ENCODE peak calls at places on chromosomes 12 and 14, in nine cellular contexts. One of them, this sample, is unnamed.

GRCh38 chr12:113066806-113067400 is 10.4 kb downstream of the DTX1 start:
- DNase-seq in pancreas: no peak
- DNase-seq in astrocyte of the cerebellum: no peak
- DNase-seq in WERI-Rb-1: no peak
- DNase-seq in BE2C: no peak
- DNase-seq in sigmoid colon: no peak
- DNase-seq in neural progenitor cell: no peak
- DNase-seq in A549: no peak
- DNase-seq in dorsolateral prefrontal cortex: peak
- DNase-seq in this sample: no peak

GRCh38 chr12:2958432-2959193 is 584 bp upstream of the TEAD4 start:
- DNase-seq in WERI-Rb-1: peak
- DNase-seq in astrocyte of the cerebellum: no peak
- DNase-seq in sigmoid colon: peak
- DNase-seq in pancreas: peak
- DNase-seq in BE2C: no peak
- DNase-seq in A549: peak
- DNase-seq in neural progenitor cell: peak
- DNase-seq in dorsolateral prefrontal cortex: no peak
- DNase-seq in this sample: no peak

GRCh38 chr14:88322505-88323085 is 474 bp downstream of the KCNK10 start:
- DNase-seq in neural progenitor cell: peak
- DNase-seq in dorsolateral prefrontal cortex: peak
- DNase-seq in BE2C: no peak
- DNase-seq in sigmoid colon: no peak
- DNase-seq in A549: no peak
- DNase-seq in WERI-Rb-1: no peak
- DNase-seq in pancreas: no peak
- DNase-seq in astrocyte of the cerebellum: no peak
- DNase-seq in this sample: no peak

GRCh38 chr12:104482748-104483147 is 26.0 kb downstream of the CHST11 start:
- DNase-seq in dorsolateral prefrontal cortex: no peak
- DNase-seq in sigmoid colon: no peak
- DNase-seq in A549: no peak
- DNase-seq in neural progenitor cell: no peak
- DNase-seq in astrocyte of the cerebellum: no peak
- DNase-seq in BE2C: no peak
- DNase-seq in WERI-Rb-1: no peak
- DNase-seq in pancreas: no peak
- DNase-seq in this sample: no peak

GRCh38 chr12:89571481-89572190 is 45.8 kb upstream of the POC1B start:
- DNase-seq in neural progenitor cell: no peak
- DNase-seq in sigmoid colon: no peak
- DNase-seq in A549: no peak
- DNase-seq in WERI-Rb-1: no peak
- DNase-seq in pancreas: no peak
- DNase-seq in astrocyte of the cerebellum: peak
- DNase-seq in BE2C: no peak
- DNase-seq in dorsolateral prefrontal cortex: no peak
- DNase-seq in this sample: peak

GRCh38 chr12:542290-543113 is 82.8 kb downstream of the B4GALNT3 start:
- DNase-seq in WERI-Rb-1: peak
- DNase-seq in pancreas: no peak
- DNase-seq in neural progenitor cell: peak
- DNase-seq in BE2C: no peak
- DNase-seq in A549: no peak
- DNase-seq in dorsolateral prefrontal cortex: no peak
- DNase-seq in sigmoid colon: no peak
- DNase-seq in astrocyte of the cerebellum: no peak
- DNase-seq in this sample: no peak

GRCh38 chr14:29242755-29243340 is 476.3 kb downstream of the FOXG1 start:
- DNase-seq in sigmoid colon: no peak
- DNase-seq in neural progenitor cell: no peak
- DNase-seq in pancreas: no peak
- DNase-seq in WERI-Rb-1: no peak
- DNase-seq in A549: no peak
- DNase-seq in astrocyte of the cerebellum: peak
- DNase-seq in BE2C: no peak
- DNase-seq in dorsolateral prefrontal cortex: no peak
- DNase-seq in this sample: no peak

GRCh38 chr12:95898081-95898480 is 39.3 kb downstream of the SNRPF start:
- DNase-seq in WERI-Rb-1: no peak
- DNase-seq in sigmoid colon: no peak
- DNase-seq in A549: no peak
- DNase-seq in astrocyte of the cerebellum: no peak
- DNase-seq in dorsolateral prefrontal cortex: no peak
- DNase-seq in pancreas: no peak
- DNase-seq in BE2C: no peak
- DNase-seq in neural progenitor cell: no peak
- DNase-seq in this sample: no peak

GRCh38 chr14:91396959-91397815 is 20.4 kb downstream of the CCDC88C start:
- DNase-seq in sigmoid colon: no peak
- DNase-seq in BE2C: no peak
- DNase-seq in astrocyte of the cerebellum: no peak
- DNase-seq in A549: no peak
- DNase-seq in WERI-Rb-1: peak
- DNase-seq in dorsolateral prefrontal cortex: no peak
- DNase-seq in neural progenitor cell: no peak
- DNase-seq in pancreas: peak
- DNase-seq in this sample: no peak

GRCh38 chr12:64373204-64373603 is 17.4 kb downstream of the C12orf56 start:
- DNase-seq in A549: no peak
- DNase-seq in astrocyte of the cerebellum: no peak
- DNase-seq in neural progenitor cell: no peak
- DNase-seq in pancreas: no peak
- DNase-seq in dorsolateral prefrontal cortex: no peak
- DNase-seq in WERI-Rb-1: no peak
- DNase-seq in sigmoid colon: no peak
- DNase-seq in BE2C: no peak
- DNase-seq in this sample: no peak

GRCh38 chr12:85874064-85874463 is at the start of gene NTS:
- DNase-seq in astrocyte of the cerebellum: no peak
- DNase-seq in A549: no peak
- DNase-seq in dorsolateral prefrontal cortex: no peak
- DNase-seq in BE2C: no peak
- DNase-seq in neural progenitor cell: peak
- DNase-seq in pancreas: no peak
- DNase-seq in WERI-Rb-1: no peak
- DNase-seq in sigmoid colon: no peak
- DNase-seq in this sample: no peak

GRCh38 chr12:131808744-131809371 is 19.3 kb upstream of the MMP17 start:
- DNase-seq in A549: no peak
- DNase-seq in BE2C: no peak
- DNase-seq in WERI-Rb-1: no peak
- DNase-seq in sigmoid colon: no peak
- DNase-seq in neural progenitor cell: no peak
- DNase-seq in astrocyte of the cerebellum: no peak
- DNase-seq in dorsolateral prefrontal cortex: no peak
- DNase-seq in pancreas: no peak
- DNase-seq in this sample: no peak

GRCh38 chr12:77324763-77325468 is 259.5 kb upstream of the E2F7 start:
- DNase-seq in sigmoid colon: peak
- DNase-seq in dorsolateral prefrontal cortex: peak
- DNase-seq in pancreas: peak
- DNase-seq in A549: peak
- DNase-seq in astrocyte of the cerebellum: no peak
- DNase-seq in neural progenitor cell: peak
- DNase-seq in BE2C: peak
- DNase-seq in WERI-Rb-1: peak
- DNase-seq in this sample: no peak

GRCh38 chr14:63992858-63993257 is 140.1 kb downstream of the SYNE2 start:
- DNase-seq in neural progenitor cell: no peak
- DNase-seq in sigmoid colon: no peak
- DNase-seq in WERI-Rb-1: no peak
- DNase-seq in pancreas: no peak
- DNase-seq in dorsolateral prefrontal cortex: no peak
- DNase-seq in A549: no peak
- DNase-seq in astrocyte of the cerebellum: no peak
- DNase-seq in BE2C: no peak
- DNase-seq in this sample: no peak

GRCh38 chr12:49295087-49296001 is at the start of gene PRPH:
- DNase-seq in sigmoid colon: peak
- DNase-seq in A549: no peak
- DNase-seq in neural progenitor cell: peak
- DNase-seq in pancreas: peak
- DNase-seq in WERI-Rb-1: no peak
- DNase-seq in astrocyte of the cerebellum: no peak
- DNase-seq in BE2C: peak
- DNase-seq in dorsolateral prefrontal cortex: no peak
- DNase-seq in this sample: no peak

DNA sequence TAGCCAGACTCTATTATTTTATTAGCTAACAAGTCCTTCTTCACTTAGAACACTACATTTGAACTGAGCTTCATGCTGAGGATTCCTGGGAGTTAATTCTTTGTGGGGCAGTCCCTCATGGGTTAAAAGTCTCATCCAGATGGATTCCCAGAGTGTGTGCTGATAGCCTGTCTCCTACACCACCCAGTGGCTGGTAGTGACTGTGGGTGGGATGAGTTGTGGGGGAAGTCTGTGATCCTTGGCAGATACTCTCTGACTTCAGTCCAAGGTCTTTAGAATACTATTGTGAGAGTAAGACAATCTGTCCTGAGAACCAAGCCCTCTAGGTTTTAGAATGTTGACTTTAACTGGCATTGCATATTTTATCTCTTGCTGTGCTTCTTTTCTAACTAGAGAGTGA is 37.2 kb downstream of the AKAP6 start:
- DNase-seq in neural progenitor cell: peak
- DNase-seq in BE2C: peak
- DNase-seq in dorsolateral prefrontal cortex: peak
- DNase-seq in sigmoid colon: no peak
- DNase-seq in A549: no peak
- DNase-seq in astrocyte of the cerebellum: peak
- DNase-seq in WERI-Rb-1: peak
- DNase-seq in pancreas: no peak
- DNase-seq in this sample: no peak
- TF ChIP-seq CTCF in neural progenitor cell: peak
- TF ChIP-seq CTCF in BE2C: peak
- TF ChIP-seq CTCF in dorsolateral prefrontal cortex: no peak
- TF ChIP-seq CTCF in sigmoid colon: no peak
- TF ChIP-seq CTCF in A549: no peak
- TF ChIP-seq CTCF in astrocyte of the cerebellum: peak
- TF ChIP-seq CTCF in WERI-Rb-1: peak
- TF ChIP-seq CTCF in pancreas: no peak
- TF ChIP-seq CTCF in this sample: peak

GRCh38 chr14:67719866-67720265 is 18.2 kb downstream of the RDH12 start:
- DNase-seq in WERI-Rb-1: no peak
- DNase-seq in astrocyte of the cerebellum: no peak
- DNase-seq in dorsolateral prefrontal cortex: no peak
- DNase-seq in BE2C: no peak
- DNase-seq in A549: no peak
- DNase-seq in pancreas: no peak
- DNase-seq in sigmoid colon: no peak
- DNase-seq in neural progenitor cell: no peak
- DNase-seq in this sample: no peak

GRCh38 chr14:67721851-67722250 is 20.2 kb downstream of the RDH12 start:
- DNase-seq in sigmoid colon: no peak
- DNase-seq in BE2C: no peak
- DNase-seq in A549: no peak
- DNase-seq in astrocyte of the cerebellum: no peak
- DNase-seq in neural progenitor cell: no peak
- DNase-seq in pancreas: no peak
- DNase-seq in WERI-Rb-1: no peak
- DNase-seq in dorsolateral prefrontal cortex: no peak
- DNase-seq in this sample: no peak

GRCh38 chr14:67718265-67718664 is 16.6 kb downstream of the RDH12 start:
- DNase-seq in A549: no peak
- DNase-seq in WERI-Rb-1: no peak
- DNase-seq in neural progenitor cell: no peak
- DNase-seq in sigmoid colon: no peak
- DNase-seq in pancreas: no peak
- DNase-seq in astrocyte of the cerebellum: no peak
- DNase-seq in BE2C: no peak
- DNase-seq in dorsolateral prefrontal cortex: no peak
- DNase-seq in this sample: no peak

GRCh38 chr14:67725171-67725570 is 23.5 kb downstream of the RDH12 start:
- DNase-seq in astrocyte of the cerebellum: no peak
- DNase-seq in neural progenitor cell: no peak
- DNase-seq in dorsolateral prefrontal cortex: no peak
- DNase-seq in sigmoid colon: no peak
- DNase-seq in A549: no peak
- DNase-seq in WERI-Rb-1: no peak
- DNase-seq in BE2C: no peak
- DNase-seq in pancreas: no peak
- DNase-seq in this sample: no peak

GRCh38 chr14:67722293-67722692 is 20.6 kb downstream of the RDH12 start:
- DNase-seq in neural progenitor cell: peak
- DNase-seq in BE2C: peak
- DNase-seq in pancreas: no peak
- DNase-seq in dorsolateral prefrontal cortex: peak
- DNase-seq in sigmoid colon: peak
- DNase-seq in A549: no peak
- DNase-seq in WERI-Rb-1: peak
- DNase-seq in astrocyte of the cerebellum: peak
- DNase-seq in this sample: no peak
- H3K4me3 ChIP-seq in neural progenitor cell: peak
- H3K4me3 ChIP-seq in BE2C: peak
- H3K4me3 ChIP-seq in pancreas: no peak
- H3K4me3 ChIP-seq in dorsolateral prefrontal cortex: peak
- H3K4me3 ChIP-seq in sigmoid colon: no peak
- H3K4me3 ChIP-seq in A549: no peak
- H3K4me3 ChIP-seq in WERI-Rb-1: peak
- H3K4me3 ChIP-seq in astrocyte of the cerebellum: no peak
- H3K4me3 ChIP-seq in this sample: no peak

DNA sequence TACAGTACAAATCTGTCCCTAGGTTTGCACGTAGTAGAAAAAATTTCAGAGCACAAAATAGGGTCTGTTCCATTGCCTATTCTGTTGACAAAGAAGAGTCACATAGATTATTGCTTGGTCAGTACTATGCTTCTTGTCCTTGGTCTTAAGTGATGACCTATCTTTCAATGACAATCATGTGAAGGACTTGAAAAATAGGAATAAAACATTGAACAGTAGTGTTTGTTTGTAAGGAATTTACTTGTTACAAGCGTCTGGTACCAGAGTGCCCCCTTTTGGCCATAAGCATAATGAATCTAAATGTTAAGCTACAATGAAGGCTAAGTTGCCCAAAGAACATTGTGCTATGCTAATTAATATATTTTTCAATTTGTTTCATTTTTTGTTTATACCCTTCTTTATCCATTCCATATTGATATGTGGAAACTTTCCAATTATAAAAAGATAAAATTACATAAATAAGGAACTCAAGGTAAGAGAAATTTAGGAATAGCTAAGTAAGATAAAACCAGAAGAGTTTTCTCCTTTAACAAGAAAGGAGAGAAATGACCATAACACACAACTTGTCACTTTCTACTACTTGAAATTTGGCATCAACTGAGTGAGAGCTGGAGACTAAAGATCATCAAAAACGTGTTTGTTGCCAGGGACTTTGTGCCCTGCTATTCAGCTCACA is 204.7 kb downstream of the EPS8 start:
- DNase-seq in WERI-Rb-1: peak
- DNase-seq in dorsolateral prefrontal cortex: no peak
- DNase-seq in BE2C: peak
- DNase-seq in A549: no peak
- DNase-seq in sigmoid colon: no peak
- DNase-seq in astrocyte of the cerebellum: peak
- DNase-seq in pancreas: no peak
- DNase-seq in neural progenitor cell: peak
- DNase-seq in this sample: no peak
- TF ChIP-seq CTCF in WERI-Rb-1: peak
- TF ChIP-seq CTCF in dorsolateral prefrontal cortex: peak
- TF ChIP-seq CTCF in BE2C: peak
- TF ChIP-seq CTCF in A549: peak
- TF ChIP-seq CTCF in sigmoid colon: no peak
- TF ChIP-seq CTCF in astrocyte of the cerebellum: peak
- TF ChIP-seq CTCF in pancreas: peak
- TF ChIP-seq CTCF in neural progenitor cell: peak
- TF ChIP-seq CTCF in this sample: peak

GRCh38 chr14:22919601-22919921 is 612 bp upstream of the RBM23 start:
- DNase-seq in dorsolateral prefrontal cortex: no peak
- DNase-seq in astrocyte of the cerebellum: no peak
- DNase-seq in pancreas: no peak
- DNase-seq in BE2C: no peak
- DNase-seq in WERI-Rb-1: no peak
- DNase-seq in sigmoid colon: no peak
- DNase-seq in neural progenitor cell: no peak
- DNase-seq in A549: no peak
- DNase-seq in this sample: no peak
- H3K4me3 ChIP-seq in dorsolateral prefrontal cortex: peak
- H3K4me3 ChIP-seq in astrocyte of the cerebellum: peak
- H3K4me3 ChIP-seq in pancreas: peak
- H3K4me3 ChIP-seq in BE2C: peak
- H3K4me3 ChIP-seq in WERI-Rb-1: peak
- H3K4me3 ChIP-seq in sigmoid colon: peak
- H3K4me3 ChIP-seq in neural progenitor cell: peak
- H3K4me3 ChIP-seq in A549: peak
- H3K4me3 ChIP-seq in this sample: peak

This sample was measured in BJ.